ENCODE peak calls at places on chromosome 18, in six cellular contexts. F, W, I, V, D and Z are unnamed samples. For H3K4me1, the result is how much of the 10 kb centered on the place peaks cover.

GRCh38 chr18:56615738-56616520 is 22.5 kb downstream of the TXNL1 start:
- DNase-seq in F (peak), W (no peak), I (no peak), V (no peak), D (no peak), Z (no peak)

GRCh38 chr18:12742453-12742852 is 39.6 kb downstream of the PSMG2 start:
- DNase-seq in F (no peak), W (no peak), I (no peak), V (no peak), D (peak), Z (no peak)

GRCh38 chr18:23964282-23965238 is 50.0 kb upstream of the TTC39C start:
- DNase-seq in F (no peak), W (peak), I (no peak), V (no peak), D (no peak), Z (peak)

GRCh38 chr18:22432672-22433137 is 15.0 kb upstream of the CTAGE1 start:
- DNase-seq in F (no peak), W (no peak), I (peak), V (peak), D (peak), Z (no peak)

GRCh38 chr18:2961828-2962227 is 51.1 kb downstream of the LPIN2 start:
- DNase-seq in F (no peak), W (no peak), I (no peak), V (no peak), D (no peak), Z (peak)

GRCh38 chr18:23134780-23135678 is at the start of gene CABLES1:
- DNase-seq in F (peak), W (peak), I (peak), V (peak), D (peak), Z (peak)

GRCh38 chr18:11577271-11578112 is 31.9 kb upstream of the SLC35G4 start:
- DNase-seq in F (no peak), W (no peak), I (no peak), V (no peak), D (no peak), Z (no peak)

GRCh38 chr18:40868110-40868858 is 1086.8 kb upstream of the PIK3C3 start:
- DNase-seq in F (no peak), W (no peak), I (no peak), V (no peak), D (peak), Z (no peak)

GRCh38 chr18:23228102-23229051 is 93.1 kb downstream of the CABLES1 start:
- DNase-seq in F (no peak), W (no peak), I (peak), V (no peak), D (no peak), Z (peak)

GRCh38 chr18:6058941-6059340 is 163.6 kb upstream of the TMEM200C start:
- DNase-seq in F (no peak), W (no peak), I (no peak), V (peak), D (no peak), Z (no peak)

GRCh38 chr18:54222922-54223567 is 1.4 kb downstream of the MBD2 start:
- DNase-seq in F (no peak), W (peak), I (no peak), V (no peak), D (no peak), Z (peak)
- H3K27ac ChIP-seq in F (peak), W (peak), I (no peak), V (no peak), D (peak), Z (peak)

GRCh38 chr18:7618821-7619410 is 51.8 kb downstream of the PTPRM start:
- DNase-seq in F (no peak), W (no peak), I (no peak), V (no peak), D (no peak), Z (no peak)
- H3K4me1 ChIP-seq in F (under half), W (under half), I (under half), V (under half), D (under half), Z (under half)

DNA sequence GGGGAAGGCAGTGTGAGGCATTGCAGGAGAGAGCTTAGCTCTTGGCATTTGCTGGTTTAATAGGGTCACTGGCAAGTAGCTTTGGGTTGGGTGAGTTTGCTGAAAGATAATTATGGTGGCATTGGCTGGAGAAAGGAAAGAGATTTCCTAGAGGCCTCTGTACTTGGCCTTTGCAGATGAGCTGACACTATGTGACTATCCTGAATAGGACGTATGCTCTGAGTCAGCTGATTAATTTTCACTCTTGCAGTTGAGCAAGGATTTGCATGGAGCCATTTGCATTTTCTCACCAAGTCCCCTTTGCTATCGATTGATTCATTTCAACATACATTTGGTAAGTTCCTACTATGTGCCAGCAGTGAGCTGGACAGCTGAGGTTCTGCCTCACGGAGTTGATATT is 245.8 kb downstream of the LOXHD1 start:
- DNase-seq in F (no peak), W (no peak), I (no peak), V (no peak), D (no peak), Z (no peak)
- H3K27ac ChIP-seq in F (no peak), W (no peak), I (no peak), V (peak), D (no peak), Z (no peak)

GRCh38 chr18:77100751-77101355 is 31.7 kb downstream of the MBP start:
- DNase-seq in F (no peak), W (no peak), I (no peak), V (no peak), D (peak), Z (no peak)
- H3K4me1 ChIP-seq in F (half or more), W (half or more), I (under half), V (under half), D (half or more), Z (half or more)

DNA sequence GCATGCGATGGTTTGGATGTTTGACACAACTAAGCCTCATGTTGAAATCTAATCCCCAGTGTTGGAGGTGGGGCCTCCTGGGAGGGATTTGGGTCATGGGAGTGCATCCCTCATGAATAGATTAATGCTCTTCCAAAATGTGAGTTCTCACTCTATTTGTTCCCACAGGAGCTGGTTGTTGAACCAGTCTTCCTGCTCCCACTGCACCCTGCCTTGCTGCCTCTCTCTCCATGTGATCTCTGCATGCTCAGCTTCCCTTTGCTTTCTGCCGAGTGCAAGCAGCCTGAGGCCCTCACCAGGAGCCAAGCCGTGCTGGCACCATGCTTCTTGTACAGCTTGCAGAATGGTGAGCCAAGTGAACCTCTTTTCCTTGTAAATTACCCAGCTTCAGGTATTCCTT is 206.8 kb downstream of the VAPA start:
- DNase-seq in F (no peak), W (no peak), I (no peak), V (no peak), D (no peak), Z (no peak)
- H3K27ac ChIP-seq in F (no peak), W (no peak), I (no peak), V (no peak), D (no peak), Z (no peak)

GRCh38 chr18:59663096-59663495 is 34.1 kb downstream of the CCBE1 start:
- DNase-seq in F (no peak), W (no peak), I (no peak), V (no peak), D (peak), Z (no peak)

GRCh38 chr18:59660398-59660797 is 36.8 kb downstream of the CCBE1 start:
- DNase-seq in F (no peak), W (no peak), I (no peak), V (no peak), D (no peak), Z (no peak)

GRCh38 chr18:59664329-59664728 is 32.9 kb downstream of the CCBE1 start:
- DNase-seq in F (no peak), W (no peak), I (no peak), V (no peak), D (no peak), Z (no peak)

GRCh38 chr18:59660976-59661743 is 36.1 kb downstream of the CCBE1 start:
- DNase-seq in F (no peak), W (no peak), I (no peak), V (no peak), D (peak), Z (no peak)

GRCh38 chr18:59662008-59662701 is 35.1 kb downstream of the CCBE1 start:
- DNase-seq in F (no peak), W (no peak), I (no peak), V (no peak), D (peak), Z (no peak)
- H3K4me1 ChIP-seq in F (under half), W (under half), I (under half), V (under half), D (under half), Z (under half)

GRCh38 chr18:50272593-50272992 is 6.3 kb upstream of the CFAP53 start:
- DNase-seq in F (no peak), W (no peak), I (no peak), V (no peak), D (no peak), Z (no peak)
- H3K27ac ChIP-seq in F (no peak), W (no peak), I (no peak), V (no peak), D (no peak), Z (no peak)

GRCh38 chr18:48934400-48934707 is 16.4 kb downstream of the SMAD7 start:
- DNase-seq in F (no peak), W (no peak), I (no peak), V (no peak), D (no peak), Z (no peak)
- H3K4me1 ChIP-seq in F (half or more), W (half or more), I (half or more), V (under half), D (under half), Z (half or more)